ENCODE peak calls at places on chromosomes 5 and 9, in four cellular contexts. Y is HCT116, M is lower leg skin, S is tibial artery. D is an unnamed sample.

GRCh38 chr5:160183075-160183474 is 46.2 kb upstream of the FABP6 start:
- DNase-seq in Y (no peak), M (no peak), S (no peak), D (no peak)

GRCh38 chr9:122329592-122329991 is 41.2 kb upstream of the PTGS1 start:
- DNase-seq in Y (no peak), M (no peak), S (no peak), D (no peak)

GRCh38 chr5:93257616-93258015 is 323.4 kb downstream of the NR2F1-AS1 start:
- DNase-seq in Y (peak; percentile 34), M (no peak), S (no peak), D (no peak)

GRCh38 chr5:128356011-128356410 is 182.0 kb downstream of the FBN2 start:
- DNase-seq in Y (no peak), M (no peak), S (no peak), D (no peak)

GRCh38 chr5:77990020-77990419 is 213.9 kb upstream of the TBCA start:
- DNase-seq in Y (no peak), M (no peak), S (no peak), D (no peak)

GRCh38 chr9:134619456-134619982 is 22.1 kb upstream of the COL5A1 start:
- DNase-seq in Y (no peak), M (no peak), S (no peak), D (no peak)

GRCh38 chr9:134458111-134458845 is 132.0 kb downstream of the RXRA start:
- DNase-seq in Y (no peak), M (no peak), S (no peak), D (peak; percentile 36)

GRCh38 chr5:146745937-146746577 is 132.5 kb downstream of the PPP2R2B start:
- DNase-seq in Y (no peak), M (no peak), S (no peak), D (no peak)

GRCh38 chr5:32027093-32027716 is 146.9 kb downstream of the GOLPH3 start:
- DNase-seq in Y (no peak), M (no peak), S (no peak), D (no peak)

GRCh38 chr5:19240150-19240549 is 747.9 kb downstream of the CDH18 start:
- DNase-seq in Y (no peak), M (no peak), S (no peak), D (no peak)

GRCh38 chr5:103442756-103443155 is 119.8 kb downstream of the NUDT12 start:
- DNase-seq in Y (no peak), M (no peak), S (no peak), D (no peak)

GRCh38 chr5:56501949-56502557 is 268.9 kb upstream of the ANKRD55 start:
- DNase-seq in Y (no peak), M (no peak), S (no peak), D (no peak)

GRCh38 chr5:155150012-155150411 is 136.5 kb downstream of the KIF4B start:
- DNase-seq in Y (no peak), M (no peak), S (no peak), D (no peak)

GRCh38 chr5:100776244-100776643 is 126.8 kb downstream of the ST8SIA4 start:
- DNase-seq in Y (no peak), M (no peak), S (no peak), D (no peak)

GRCh38 chr9:99373912-99374311 is 151.8 kb downstream of the SEC61B start:
- DNase-seq in Y (no peak), M (no peak), S (no peak), D (no peak)

GRCh38 chr9:126965077-126965476 is 50.5 kb downstream of the RALGPS1 start:
- DNase-seq in Y (no peak), M (no peak), S (no peak), D (no peak)

GRCh38 chr5:135076801-135077200 is 42.8 kb upstream of the PITX1 start:
- DNase-seq in Y (no peak), M (peak; percentile 70), S (no peak), D (no peak)
- H3K4me3 ChIP-seq in Y (no peak overlapping the region), M (no peak overlapping the region), S (no peak overlapping the region), D (no peak overlapping the region)

DNA sequence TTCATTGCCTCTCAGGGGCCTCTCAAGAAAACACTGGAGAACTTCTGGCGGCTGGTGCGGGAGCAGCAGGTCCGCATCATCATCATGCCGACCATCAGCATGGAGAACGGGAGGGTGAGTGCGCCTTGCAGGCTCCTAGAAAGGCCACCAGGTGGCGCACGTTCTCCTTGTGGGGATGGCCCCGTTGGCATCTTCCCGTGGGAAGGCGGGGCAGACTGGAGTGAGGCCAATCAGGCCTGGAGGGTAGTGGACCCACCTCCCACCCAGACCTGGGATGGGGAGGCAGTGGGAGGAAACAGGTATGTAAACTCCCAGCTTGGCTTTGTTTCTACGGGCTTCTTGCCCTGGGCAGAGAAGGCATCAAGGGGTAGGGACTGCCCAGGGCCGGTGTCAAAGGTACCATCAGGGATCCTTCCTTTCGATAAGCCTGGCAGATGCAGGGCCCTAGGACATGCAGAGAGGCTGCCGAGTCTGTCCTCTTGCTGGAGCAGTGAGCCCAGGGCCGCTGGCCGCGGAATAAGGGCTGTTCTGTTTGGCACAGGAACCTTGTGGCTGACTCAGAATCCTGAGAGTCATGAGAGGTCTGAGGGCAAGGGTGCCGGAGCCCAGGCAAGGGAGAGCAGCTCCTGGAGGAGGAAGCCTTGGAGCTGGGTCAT is 18.9 kb upstream of the SPTLC1 start:
- DNase-seq in Y (peak; percentile 74), M (peak; percentile 95), S (peak; percentile 72), D (peak; percentile 72)
- H3K4me3 ChIP-seq in Y (peak overlapping the region; percentile 19), M (no peak overlapping the region), S (peak overlapping the region; percentile 39), D (no peak overlapping the region)

DNA sequence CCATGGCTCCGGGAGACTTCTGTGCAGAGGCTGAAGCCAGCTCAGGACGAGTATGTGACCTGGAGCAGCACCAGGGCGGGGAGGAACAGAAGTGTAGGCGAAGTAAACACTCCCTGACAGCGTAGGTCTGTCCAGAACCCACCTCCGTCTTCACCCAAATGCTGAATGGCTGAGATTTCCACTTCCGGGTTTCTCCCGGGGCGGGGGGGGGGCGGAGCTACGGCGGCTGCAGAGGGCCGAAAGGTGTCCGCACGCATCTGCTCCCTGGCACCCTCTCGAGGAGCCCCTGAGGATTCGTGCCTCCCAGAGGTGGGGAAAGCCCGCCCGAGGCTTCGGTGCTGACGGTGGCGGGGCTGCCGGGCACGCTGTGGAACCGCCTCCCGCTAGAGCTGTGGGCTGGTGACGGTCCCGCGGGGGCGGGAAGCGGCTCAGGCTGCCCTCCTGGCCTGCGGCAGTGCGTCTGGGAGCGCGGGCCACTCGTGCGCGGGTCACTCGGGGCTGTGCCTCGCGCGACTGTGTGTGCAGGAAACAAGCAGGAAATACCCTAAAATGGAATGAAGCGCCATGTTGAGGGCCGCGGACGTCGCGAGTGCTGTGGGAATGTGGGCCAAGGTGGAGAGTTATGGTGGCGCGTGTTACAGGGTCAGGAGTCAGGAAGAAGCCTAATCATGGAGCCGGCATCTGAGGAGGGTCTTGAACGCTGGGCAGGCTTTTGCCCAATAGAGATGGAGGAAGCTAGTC is 1425.4 kb downstream of the FOXD4L5 start:
- DNase-seq in Y (peak; percentile 45), M (no peak), S (peak; percentile 25), D (peak; percentile 39)
- H3K4me3 ChIP-seq in Y (peak overlapping the region; percentile 52), M (peak overlapping the region; percentile 34), S (peak overlapping the region; percentile 56), D (peak overlapping the region; percentile 48)

DNA sequence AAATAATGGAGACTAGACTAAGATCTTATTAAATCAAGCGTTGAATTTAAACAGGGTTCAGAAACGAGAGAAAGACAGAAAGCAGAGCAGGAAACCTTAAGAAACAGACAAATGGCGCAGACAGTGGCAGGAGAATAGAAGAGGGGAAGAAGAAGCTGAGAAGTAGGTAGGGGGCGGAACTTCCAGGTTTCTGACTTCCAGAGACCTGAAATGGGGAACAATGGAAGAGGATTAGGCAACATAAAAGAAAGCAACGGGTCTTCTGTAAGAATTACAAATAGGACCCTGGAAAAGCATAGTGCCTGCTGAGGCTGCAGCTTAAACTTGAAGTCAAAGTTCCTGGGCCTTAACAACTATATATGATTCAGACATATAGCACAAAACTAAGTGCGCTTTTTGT is 101.7 kb downstream of the BNC2 start:
- DNase-seq in Y (no peak), M (no peak), S (no peak), D (no peak)
- H3K4me3 ChIP-seq in Y (no peak overlapping the region), M (no peak overlapping the region), S (no peak overlapping the region), D (no peak overlapping the region)

GRCh38 chr5:137619191-137619870 is 116.6 kb downstream of the KLHL3 start:
- DNase-seq in Y (no peak), M (peak; percentile 87), S (peak; percentile 60), D (peak; percentile 75)
- H3K4me3 ChIP-seq in Y (no peak overlapping the region), M (no peak overlapping the region), S (no peak overlapping the region), D (no peak overlapping the region)

GRCh38 chr9:117682955-117683710 is 21.1 kb upstream of the TLR4 start:
- DNase-seq in Y (no peak), M (no peak), S (no peak), D (no peak)
- H3K4me3 ChIP-seq in Y (no peak overlapping the region), M (no peak overlapping the region), S (no peak overlapping the region), D (no peak overlapping the region)

GRCh38 chr5:174053891-174054290 is 8.4 kb downstream of the NSG2 start:
- DNase-seq in Y (no peak), M (no peak), S (no peak), D (no peak)
- H3K4me3 ChIP-seq in Y (no peak overlapping the region), M (no peak overlapping the region), S (no peak overlapping the region), D (no peak overlapping the region)

D was measured in heart right ventricle.